ENCODE peak calls at places on chromosomes 2 and 18, in ten cellular contexts. One of them, this sample, is unnamed.

GRCh38 chr2:234795974-234796690 is 155.7 kb upstream of the SH3BP4 start:
- DNase-seq in stimulated activated CD4-positive, alpha-beta T cell treated with anti-CD3 and anti-CD28 coated beads, Interleukin-1b, Interleukin-23, amount 100 ng/mL, for 1 hour: no peak
- DNase-seq in fibroblast of gingiva: no peak
- DNase-seq in ecto neural progenitor cell: no peak
- DNase-seq in GM03348: no peak
- DNase-seq in fibroblast of mammary gland: no peak
- DNase-seq in NCI-H1105 treated with DMSO at 0.1 percent for 48 hours: no peak
- DNase-seq in colonic mucosa: no peak
- DNase-seq in H1: no peak
- DNase-seq in progenitor cell of endocrine pancreas: no peak
- DNase-seq in this sample: no peak

GRCh38 chr2:73334620-73335019 is 41.3 kb upstream of the EGR4 start:
- DNase-seq in ecto neural progenitor cell: no peak
- DNase-seq in stimulated activated CD4-positive, alpha-beta T cell treated with anti-CD3 and anti-CD28 coated beads, Interleukin-1b, Interleukin-23, amount 100 ng/mL, for 1 hour: no peak
- DNase-seq in colonic mucosa: no peak
- DNase-seq in H1: no peak
- DNase-seq in NCI-H1105 treated with DMSO at 0.1 percent for 48 hours: no peak
- DNase-seq in fibroblast of mammary gland: no peak
- DNase-seq in progenitor cell of endocrine pancreas: no peak
- DNase-seq in GM03348: no peak
- DNase-seq in fibroblast of gingiva: no peak
- DNase-seq in this sample: no peak

GRCh38 chr2:72133721-72134407 is 13.8 kb downstream of the CYP26B1 start:
- DNase-seq in progenitor cell of endocrine pancreas: no peak
- DNase-seq in ecto neural progenitor cell: no peak
- DNase-seq in GM03348: no peak
- DNase-seq in colonic mucosa: no peak
- DNase-seq in stimulated activated CD4-positive, alpha-beta T cell treated with anti-CD3 and anti-CD28 coated beads, Interleukin-1b, Interleukin-23, amount 100 ng/mL, for 1 hour: no peak
- DNase-seq in NCI-H1105 treated with DMSO at 0.1 percent for 48 hours: no peak
- DNase-seq in fibroblast of mammary gland: no peak
- DNase-seq in fibroblast of gingiva: no peak
- DNase-seq in H1: no peak
- DNase-seq in this sample: no peak

GRCh38 chr2:226981731-226982373 is 146.0 kb downstream of the RHBDD1 start:
- DNase-seq in fibroblast of mammary gland: no peak
- DNase-seq in GM03348: no peak
- DNase-seq in colonic mucosa: no peak
- DNase-seq in fibroblast of gingiva: no peak
- DNase-seq in stimulated activated CD4-positive, alpha-beta T cell treated with anti-CD3 and anti-CD28 coated beads, Interleukin-1b, Interleukin-23, amount 100 ng/mL, for 1 hour: no peak
- DNase-seq in progenitor cell of endocrine pancreas: no peak
- DNase-seq in NCI-H1105 treated with DMSO at 0.1 percent for 48 hours: no peak
- DNase-seq in ecto neural progenitor cell: no peak
- DNase-seq in H1: no peak
- DNase-seq in this sample: no peak

GRCh38 chr2:141710589-141711239 is 420.1 kb downstream of the LRP1B start:
- DNase-seq in GM03348: no peak
- DNase-seq in H1: no peak
- DNase-seq in stimulated activated CD4-positive, alpha-beta T cell treated with anti-CD3 and anti-CD28 coated beads, Interleukin-1b, Interleukin-23, amount 100 ng/mL, for 1 hour: no peak
- DNase-seq in fibroblast of gingiva: no peak
- DNase-seq in ecto neural progenitor cell: no peak
- DNase-seq in progenitor cell of endocrine pancreas: no peak
- DNase-seq in colonic mucosa: no peak
- DNase-seq in NCI-H1105 treated with DMSO at 0.1 percent for 48 hours: no peak
- DNase-seq in fibroblast of mammary gland: no peak
- DNase-seq in this sample: no peak

GRCh38 chr18:9866627-9867453 is 18.9 kb upstream of the TXNDC2 start:
- DNase-seq in H1: no peak
- DNase-seq in fibroblast of gingiva: no peak
- DNase-seq in progenitor cell of endocrine pancreas: no peak
- DNase-seq in stimulated activated CD4-positive, alpha-beta T cell treated with anti-CD3 and anti-CD28 coated beads, Interleukin-1b, Interleukin-23, amount 100 ng/mL, for 1 hour: no peak
- DNase-seq in GM03348: no peak
- DNase-seq in colonic mucosa: no peak
- DNase-seq in NCI-H1105 treated with DMSO at 0.1 percent for 48 hours: no peak
- DNase-seq in fibroblast of mammary gland: no peak
- DNase-seq in ecto neural progenitor cell: no peak
- DNase-seq in this sample: peak

GRCh38 chr2:9846554-9846953 is 3.3 kb downstream of the TAF1B start:
- DNase-seq in progenitor cell of endocrine pancreas: no peak
- DNase-seq in colonic mucosa: no peak
- DNase-seq in ecto neural progenitor cell: no peak
- DNase-seq in NCI-H1105 treated with DMSO at 0.1 percent for 48 hours: no peak
- DNase-seq in stimulated activated CD4-positive, alpha-beta T cell treated with anti-CD3 and anti-CD28 coated beads, Interleukin-1b, Interleukin-23, amount 100 ng/mL, for 1 hour: no peak
- DNase-seq in fibroblast of gingiva: no peak
- DNase-seq in H1: no peak
- DNase-seq in GM03348: no peak
- DNase-seq in fibroblast of mammary gland: peak
- DNase-seq in this sample: no peak

GRCh38 chr2:101081508-101081907 is 69.7 kb downstream of the TBC1D8 start:
- DNase-seq in progenitor cell of endocrine pancreas: no peak
- DNase-seq in fibroblast of gingiva: no peak
- DNase-seq in H1: no peak
- DNase-seq in ecto neural progenitor cell: no peak
- DNase-seq in stimulated activated CD4-positive, alpha-beta T cell treated with anti-CD3 and anti-CD28 coated beads, Interleukin-1b, Interleukin-23, amount 100 ng/mL, for 1 hour: no peak
- DNase-seq in GM03348: no peak
- DNase-seq in fibroblast of mammary gland: no peak
- DNase-seq in colonic mucosa: no peak
- DNase-seq in NCI-H1105 treated with DMSO at 0.1 percent for 48 hours: no peak
- DNase-seq in this sample: no peak

GRCh38 chr2:224042191-224042696 is 3.2 kb upstream of the SERPINE2 start:
- DNase-seq in GM03348: no peak
- DNase-seq in NCI-H1105 treated with DMSO at 0.1 percent for 48 hours: peak
- DNase-seq in H1: no peak
- DNase-seq in colonic mucosa: no peak
- DNase-seq in stimulated activated CD4-positive, alpha-beta T cell treated with anti-CD3 and anti-CD28 coated beads, Interleukin-1b, Interleukin-23, amount 100 ng/mL, for 1 hour: no peak
- DNase-seq in fibroblast of mammary gland: peak
- DNase-seq in fibroblast of gingiva: no peak
- DNase-seq in ecto neural progenitor cell: no peak
- DNase-seq in progenitor cell of endocrine pancreas: no peak
- DNase-seq in this sample: no peak

GRCh38 chr2:126831234-126832005 is 67.3 kb upstream of the TEX51 start:
- DNase-seq in stimulated activated CD4-positive, alpha-beta T cell treated with anti-CD3 and anti-CD28 coated beads, Interleukin-1b, Interleukin-23, amount 100 ng/mL, for 1 hour: no peak
- DNase-seq in fibroblast of gingiva: no peak
- DNase-seq in progenitor cell of endocrine pancreas: no peak
- DNase-seq in GM03348: no peak
- DNase-seq in colonic mucosa: no peak
- DNase-seq in NCI-H1105 treated with DMSO at 0.1 percent for 48 hours: no peak
- DNase-seq in fibroblast of mammary gland: no peak
- DNase-seq in ecto neural progenitor cell: no peak
- DNase-seq in H1: no peak
- DNase-seq in this sample: no peak

GRCh38 chr18:31203086-31203793 is 40.6 kb upstream of the DSC1 start:
- DNase-seq in colonic mucosa: peak
- DNase-seq in H1: no peak
- DNase-seq in NCI-H1105 treated with DMSO at 0.1 percent for 48 hours: no peak
- DNase-seq in ecto neural progenitor cell: no peak
- DNase-seq in GM03348: no peak
- DNase-seq in progenitor cell of endocrine pancreas: no peak
- DNase-seq in stimulated activated CD4-positive, alpha-beta T cell treated with anti-CD3 and anti-CD28 coated beads, Interleukin-1b, Interleukin-23, amount 100 ng/mL, for 1 hour: no peak
- DNase-seq in fibroblast of gingiva: no peak
- DNase-seq in fibroblast of mammary gland: no peak
- DNase-seq in this sample: no peak

GRCh38 chr18:32553640-32554039 is 83.0 kb upstream of the GAREM1 start:
- DNase-seq in fibroblast of mammary gland: no peak
- DNase-seq in H1: no peak
- DNase-seq in ecto neural progenitor cell: no peak
- DNase-seq in stimulated activated CD4-positive, alpha-beta T cell treated with anti-CD3 and anti-CD28 coated beads, Interleukin-1b, Interleukin-23, amount 100 ng/mL, for 1 hour: no peak
- DNase-seq in NCI-H1105 treated with DMSO at 0.1 percent for 48 hours: no peak
- DNase-seq in colonic mucosa: no peak
- DNase-seq in GM03348: no peak
- DNase-seq in progenitor cell of endocrine pancreas: no peak
- DNase-seq in fibroblast of gingiva: no peak
- DNase-seq in this sample: no peak